ENCODE peak calls at places on chromosomes 12 and 14, in eight cellular contexts. Q is NAMALWA; H is T1000; W is activated CD4-positive, CD25-positive, alpha-beta regulatory T cell; K is GM04504; P is HFF-Myc; U is epithelial cell of prostate; A is astrocyte of the spinal cord. F is an unnamed sample.

GRCh38 chr12:89436062-89436461 is 83.8 kb upstream of the DUSP6 start:
- DNase-seq in A (no peak), Q (no peak), U (no peak), W (no peak), H (no peak), P (no peak), K (no peak), F (no peak)

GRCh38 chr12:2893007-2893406 is 2.3 kb downstream of the TULP3 start:
- DNase-seq in H (peak), A (peak), Q (no peak), W (no peak), K (peak), P (peak), U (no peak), F (no peak)

GRCh38 chr14:24069411-24069735 is 2.0 kb upstream of the CPNE6 start:
- DNase-seq in H (no peak), K (no peak), U (no peak), P (no peak), W (no peak), A (no peak), Q (no peak), F (no peak)

GRCh38 chr14:23547924-23548323 is 3.6 kb downstream of the ZFHX2 start:
- DNase-seq in K (no peak), Q (no peak), W (no peak), A (no peak), H (no peak), U (no peak), P (no peak), F (no peak)

GRCh38 chr12:110270125-110270962 is 10.7 kb upstream of the ATP2A2 start:
- DNase-seq in H (no peak), U (no peak), W (no peak), K (peak), P (peak), A (peak), Q (no peak), F (no peak)

GRCh38 chr14:85921241-85921640 is 391.3 kb downstream of the FLRT2 start:
- DNase-seq in A (no peak), P (no peak), H (no peak), W (no peak), K (no peak), U (no peak), Q (no peak), F (no peak)

GRCh38 chr12:113409462-113410124 is 5.9 kb upstream of the SDS start:
- DNase-seq in W (no peak), Q (no peak), U (no peak), P (no peak), H (no peak), A (no peak), K (no peak), F (no peak)

GRCh38 chr12:70083677-70084020 is 159.6 kb upstream of the CNOT2 start:
- DNase-seq in W (no peak), P (no peak), H (no peak), A (no peak), K (no peak), Q (no peak), U (no peak), F (no peak)

GRCh38 chr12:103538397-103538796 is 42.6 kb upstream of the C12orf42 start:
- DNase-seq in A (no peak), U (no peak), K (no peak), W (no peak), P (no peak), H (no peak), Q (no peak), F (no peak)